ENCODE peak calls at places on chromosomes 3 and 15, in ten cellular contexts. L is endothelial cell, V is anterior cingulate cortex, N is GM23338, S is HEK293T, Z is GM23248, G is NCI-H226, D is PC-3, R is Peyer's patch, F is left ventricle myocardium inferior. A is an unnamed sample.

GRCh38 chr3:39209329-39209970 is 17.1 kb upstream of the XIRP1 start:
- DNase-seq in L (no peak), V (no peak), N (no peak), S (no peak), Z (no peak), G (no peak), D (no peak), R (no peak), F (no peak), A (no peak)

GRCh38 chr15:34725565-34725964 is 29.2 kb downstream of the GJD2 start:
- DNase-seq in L (no peak), V (no peak), N (no peak), S (no peak), Z (peak), G (no peak), D (no peak), R (no peak), F (no peak), A (no peak)

GRCh38 chr3:171283248-171284222 is 176.7 kb downstream of the TNIK start:
- DNase-seq in L (no peak), V (peak), N (no peak), S (no peak), Z (no peak), G (no peak), D (no peak), R (no peak), F (peak), A (no peak)

GRCh38 chr15:76799760-76800159 is 105.4 kb downstream of the SCAPER start:
- DNase-seq in L (no peak), V (no peak), N (no peak), S (no peak), Z (peak), G (peak), D (peak), R (no peak), F (no peak), A (no peak)

GRCh38 chr3:102827386-102827785 is 392.6 kb downstream of the ZPLD1 start:
- DNase-seq in L (no peak), V (no peak), N (no peak), S (no peak), Z (no peak), G (no peak), D (no peak), R (no peak), F (no peak), A (no peak)

GRCh38 chr15:56586206-56586605 is 121.3 kb upstream of the MNS1 start:
- DNase-seq in L (no peak), V (no peak), N (no peak), S (no peak), Z (no peak), G (no peak), D (no peak), R (no peak), F (no peak), A (no peak)

GRCh38 chr3:47802734-47803477 is at the start of gene DHX30:
- DNase-seq in L (peak), V (peak), N (peak), S (peak), Z (peak), G (peak), D (peak), R (peak), F (peak), A (peak)

GRCh38 chr3:150299221-150299620 is 108.9 kb upstream of the TSC22D2 start:
- DNase-seq in L (peak), V (no peak), N (peak), S (no peak), Z (no peak), G (no peak), D (no peak), R (no peak), F (no peak), A (no peak)

GRCh38 chr15:94164202-94164807 is 67.1 kb upstream of the MCTP2 start:
- DNase-seq in L (peak), V (no peak), N (peak), S (peak), Z (peak), G (peak), D (peak), R (peak), F (no peak), A (peak)

GRCh38 chr3:53422954-53423708 is 71.3 kb upstream of the CACNA1D start:
- DNase-seq in L (no peak), V (no peak), N (no peak), S (no peak), Z (no peak), G (no peak), D (no peak), R (peak), F (no peak), A (no peak)

GRCh38 chr15:71940004-71940588 is 129.7 kb downstream of the NR2E3 start:
- DNase-seq in L (no peak), V (no peak), N (no peak), S (no peak), Z (no peak), G (no peak), D (no peak), R (no peak), F (no peak), A (no peak)

GRCh38 chr3:188584162-188584529 is 430.2 kb downstream of the LPP start:
- DNase-seq in L (no peak), V (no peak), N (peak), S (no peak), Z (peak), G (peak), D (peak), R (no peak), F (no peak), A (no peak)

GRCh38 chr3:183434992-183435391 is 6.6 kb upstream of the MCF2L2 start:
- DNase-seq in L (no peak), V (no peak), N (peak), S (no peak), Z (no peak), G (no peak), D (no peak), R (no peak), F (no peak), A (no peak)

GRCh38 chr15:36483409-36483808 is 96.0 kb upstream of the CDIN1 start:
- DNase-seq in L (no peak), V (no peak), N (no peak), S (no peak), Z (no peak), G (no peak), D (peak), R (no peak), F (no peak), A (no peak)

A was measured in HuH-7.